ENCODE peak calls at places on chromosomes 5 and 9, in four cellular contexts. One of them, this sample, is unnamed.

GRCh38 chr9:99181206-99181605 is 40.5 kb downstream of the ALG2 start:
- DNase-seq in brain microvascular endothelial cell: no peak
- DNase-seq in CD4-positive, alpha-beta memory T cell: no peak
- DNase-seq in T-helper 2 cell: no peak
- DNase-seq in this sample: no peak

GRCh38 chr9:124513374-124513994 is 6.3 kb upstream of the NR5A1 start:
- DNase-seq in brain microvascular endothelial cell: no peak
- DNase-seq in CD4-positive, alpha-beta memory T cell: no peak
- DNase-seq in T-helper 2 cell: no peak
- DNase-seq in this sample: no peak

GRCh38 chr9:131254107-131254491 is 22.2 kb downstream of the FAM78A start:
- DNase-seq in brain microvascular endothelial cell: no peak
- DNase-seq in CD4-positive, alpha-beta memory T cell: no peak
- DNase-seq in T-helper 2 cell: no peak
- DNase-seq in this sample: no peak

GRCh38 chr9:127166651-127167524 is 44.5 kb upstream of the ANGPTL2 start:
- DNase-seq in brain microvascular endothelial cell: no peak
- DNase-seq in CD4-positive, alpha-beta memory T cell: no peak
- DNase-seq in T-helper 2 cell: no peak
- DNase-seq in this sample: no peak

GRCh38 chr5:104817127-104817526 is 1254.5 kb upstream of the NUDT12 start:
- DNase-seq in brain microvascular endothelial cell: no peak
- DNase-seq in CD4-positive, alpha-beta memory T cell: no peak
- DNase-seq in T-helper 2 cell: no peak
- DNase-seq in this sample: no peak

GRCh38 chr9:108142504-108143201 is 653.1 kb upstream of the KLF4 start:
- DNase-seq in brain microvascular endothelial cell: peak; percentile 51
- DNase-seq in CD4-positive, alpha-beta memory T cell: no peak
- DNase-seq in T-helper 2 cell: no peak
- DNase-seq in this sample: peak; percentile 83

GRCh38 chr5:87649455-87649854 is 236.7 kb upstream of the CCNH start:
- DNase-seq in brain microvascular endothelial cell: no peak
- DNase-seq in CD4-positive, alpha-beta memory T cell: no peak
- DNase-seq in T-helper 2 cell: no peak
- DNase-seq in this sample: no peak

GRCh38 chr9:113580041-113580953 is 116.8 kb downstream of the RGS3 start:
- DNase-seq in brain microvascular endothelial cell: no peak
- DNase-seq in CD4-positive, alpha-beta memory T cell: peak; percentile 57
- DNase-seq in T-helper 2 cell: peak; percentile 59
- DNase-seq in this sample: peak; percentile 59

GRCh38 chr5:150637245-150638052 is 3.0 kb upstream of the SYNPO start:
- DNase-seq in brain microvascular endothelial cell: peak; percentile 85
- DNase-seq in CD4-positive, alpha-beta memory T cell: no peak
- DNase-seq in T-helper 2 cell: no peak
- DNase-seq in this sample: peak; percentile 90

GRCh38 chr5:64518784-64519183 is 13.0 kb downstream of the RGS7BP start:
- DNase-seq in brain microvascular endothelial cell: no peak
- DNase-seq in CD4-positive, alpha-beta memory T cell: no peak
- DNase-seq in T-helper 2 cell: no peak
- DNase-seq in this sample: no peak

GRCh38 chr9:5842926-5843325 is 10.0 kb upstream of the ERMP1 start:
- DNase-seq in brain microvascular endothelial cell: no peak
- DNase-seq in CD4-positive, alpha-beta memory T cell: no peak
- DNase-seq in T-helper 2 cell: no peak
- DNase-seq in this sample: no peak

GRCh38 chr5:139458580-139459407 is 3.7 kb downstream of the ECSCR start:
- DNase-seq in brain microvascular endothelial cell: peak; percentile 87
- DNase-seq in CD4-positive, alpha-beta memory T cell: peak; percentile 89
- DNase-seq in T-helper 2 cell: peak; percentile 87
- DNase-seq in this sample: peak; percentile 53

GRCh38 chr9:35861161-35861897 is 8.9 kb downstream of the OR13J1 start:
- DNase-seq in brain microvascular endothelial cell: no peak
- DNase-seq in CD4-positive, alpha-beta memory T cell: no peak
- DNase-seq in T-helper 2 cell: no peak
- DNase-seq in this sample: no peak

GRCh38 chr9:97696025-97696822 is 916 bp downstream of the XPA start:
- DNase-seq in brain microvascular endothelial cell: no peak
- DNase-seq in CD4-positive, alpha-beta memory T cell: no peak
- DNase-seq in T-helper 2 cell: no peak
- DNase-seq in this sample: no peak

GRCh38 chr5:59039296-59040006 is 456.6 kb downstream of the RAB3C start:
- DNase-seq in brain microvascular endothelial cell: peak; percentile 78
- DNase-seq in CD4-positive, alpha-beta memory T cell: peak; percentile 93
- DNase-seq in T-helper 2 cell: peak; percentile 94
- DNase-seq in this sample: peak; percentile 89

GRCh38 chr5:4643960-4644359 is 496.2 kb upstream of the ADAMTS16 start:
- DNase-seq in brain microvascular endothelial cell: no peak
- DNase-seq in CD4-positive, alpha-beta memory T cell: no peak
- DNase-seq in T-helper 2 cell: no peak
- DNase-seq in this sample: no peak

GRCh38 chr9:32644698-32645097 is 9.2 kb upstream of the TAF1L start:
- DNase-seq in brain microvascular endothelial cell: peak; percentile 63
- DNase-seq in CD4-positive, alpha-beta memory T cell: no peak
- DNase-seq in T-helper 2 cell: no peak
- DNase-seq in this sample: peak; percentile 86

GRCh38 chr5:81717221-81717620 is 33.7 kb downstream of the SSBP2 start:
- DNase-seq in brain microvascular endothelial cell: no peak
- DNase-seq in CD4-positive, alpha-beta memory T cell: no peak
- DNase-seq in T-helper 2 cell: no peak
- DNase-seq in this sample: no peak

GRCh38 chr5:131974622-131974955 is 29.1 kb upstream of the MEIKIN start:
- DNase-seq in brain microvascular endothelial cell: no peak
- DNase-seq in CD4-positive, alpha-beta memory T cell: no peak
- DNase-seq in T-helper 2 cell: no peak
- DNase-seq in this sample: no peak

GRCh38 chr5:164505791-164506190 is 1000.4 kb downstream of the MAT2B start:
- DNase-seq in brain microvascular endothelial cell: no peak
- DNase-seq in CD4-positive, alpha-beta memory T cell: no peak
- DNase-seq in T-helper 2 cell: no peak
- DNase-seq in this sample: no peak

GRCh38 chr5:14256756-14257393 is 113.7 kb downstream of the TRIO start:
- DNase-seq in brain microvascular endothelial cell: no peak
- DNase-seq in CD4-positive, alpha-beta memory T cell: no peak
- DNase-seq in T-helper 2 cell: no peak
- DNase-seq in this sample: no peak

GRCh38 chr9:96166981-96167380 is 135.0 kb downstream of the HSD17B3 start:
- DNase-seq in brain microvascular endothelial cell: no peak
- DNase-seq in CD4-positive, alpha-beta memory T cell: no peak
- DNase-seq in T-helper 2 cell: no peak
- DNase-seq in this sample: no peak

GRCh38 chr5:39501403-39501802 is 76.6 kb upstream of the DAB2 start:
- DNase-seq in brain microvascular endothelial cell: peak; percentile 71
- DNase-seq in CD4-positive, alpha-beta memory T cell: no peak
- DNase-seq in T-helper 2 cell: no peak
- DNase-seq in this sample: peak; percentile 88

GRCh38 chr5:170269579-170269978 is 28.0 kb downstream of the LCP2 start:
- DNase-seq in brain microvascular endothelial cell: no peak
- DNase-seq in CD4-positive, alpha-beta memory T cell: no peak
- DNase-seq in T-helper 2 cell: peak; percentile 55
- DNase-seq in this sample: no peak

GRCh38 chr5:67552773-67553172 is 356.2 kb upstream of the CD180 start:
- DNase-seq in brain microvascular endothelial cell: no peak
- DNase-seq in CD4-positive, alpha-beta memory T cell: no peak
- DNase-seq in T-helper 2 cell: no peak
- DNase-seq in this sample: no peak

GRCh38 chr9:36742264-36742663 is 169.6 kb downstream of the MELK start:
- DNase-seq in brain microvascular endothelial cell: no peak
- DNase-seq in CD4-positive, alpha-beta memory T cell: no peak
- DNase-seq in T-helper 2 cell: no peak
- DNase-seq in this sample: no peak

GRCh38 chr5:57698785-57699184 is 216.2 kb upstream of the ACTBL2 start:
- DNase-seq in brain microvascular endothelial cell: no peak
- DNase-seq in CD4-positive, alpha-beta memory T cell: no peak
- DNase-seq in T-helper 2 cell: no peak
- DNase-seq in this sample: no peak

This sample was measured in cardiac fibroblast.